ENCODE peak calls at places on chromosomes 13 and 19, in six cellular contexts. P is lower leg skin, L is fibroblast of pulmonary artery, H is HFF-Myc, V is AG10803, Z is Caco-2. D is an unnamed sample.

GRCh38 chr13:47680752-47681151 is 320.3 kb downstream of the SUCLA2 start:
- DNase-seq in L (peak), P (no peak), H (no peak), Z (no peak), V (peak), D (peak)

GRCh38 chr19:57026476-57026875 is 93.3 kb upstream of the USP29 start:
- DNase-seq in L (no peak), H (no peak), Z (no peak), P (no peak), V (no peak), D (no peak)

GRCh38 chr13:32134241-32134801 is 102.7 kb downstream of the FRY start:
- DNase-seq in Z (no peak), H (no peak), P (no peak), L (no peak), V (no peak), D (peak)

GRCh38 chr19:2032296-2032941 is 16.9 kb upstream of the BTBD2 start:
- DNase-seq in Z (no peak), V (peak), H (peak), P (peak), L (peak), D (peak)

GRCh38 chr13:114161028-114161556 is 18.0 kb upstream of the CFAP97D2 start:
- DNase-seq in Z (no peak), P (no peak), V (no peak), L (no peak), H (no peak), D (no peak)

GRCh38 chr19:12364391-12365093 is 941 bp downstream of the ZNF442 start:
- DNase-seq in Z (no peak), H (no peak), V (peak), P (peak), L (peak), D (peak)

GRCh38 chr19:2051771-2052704 is 994 bp upstream of the MKNK2 start:
- DNase-seq in P (no peak), L (no peak), H (no peak), Z (no peak), V (no peak), D (no peak)

GRCh38 chr13:111542530-111543341 is 222.3 kb downstream of the TEX29 start:
- DNase-seq in L (no peak), H (no peak), Z (no peak), P (no peak), V (no peak), D (no peak)

GRCh38 chr13:73450583-73450982 is 391.8 kb downstream of the KLF5 start:
- DNase-seq in L (no peak), Z (no peak), P (no peak), H (no peak), V (no peak), D (no peak)

GRCh38 chr19:19866599-19867248 is 1.0 kb downstream of the ZNF253 start:
- DNase-seq in V (peak), Z (no peak), P (peak), L (peak), H (no peak), D (peak)

GRCh38 chr13:79776538-79776937 is 295.6 kb downstream of the NDFIP2 start:
- DNase-seq in Z (no peak), H (no peak), P (no peak), V (peak), L (no peak), D (peak)

GRCh38 chr13:110593430-110594130 is 21.8 kb upstream of the NAXD start:
- DNase-seq in V (peak), Z (no peak), H (peak), L (peak), P (peak), D (no peak)

GRCh38 chr13:113049521-113049941 is 56.1 kb upstream of the F7 start:
- DNase-seq in H (no peak), Z (no peak), L (no peak), P (no peak), V (peak), D (peak)

GRCh38 chr19:9406798-9407352 is 28.5 kb downstream of the ZNF266 start:
- DNase-seq in H (peak), Z (no peak), V (peak), P (no peak), L (peak), D (peak)

GRCh38 chr13:73956101-73956500 is 178.1 kb downstream of the KLF12 start:
- DNase-seq in V (no peak), L (no peak), Z (no peak), H (no peak), P (no peak), D (no peak)

GRCh38 chr13:22837980-22838615 is 342.7 kb upstream of the SGCG start:
- DNase-seq in Z (no peak), V (no peak), L (no peak), P (no peak), H (no peak), D (no peak)

GRCh38 chr13:44359983-44360375 is 13.6 kb upstream of the SERP2 start:
- DNase-seq in L (no peak), H (no peak), Z (no peak), P (no peak), V (no peak), D (no peak)

GRCh38 chr19:45217193-45217956 is 27.8 kb downstream of the EXOC3L2 start:
- DNase-seq in V (no peak), L (no peak), P (no peak), H (no peak), Z (no peak), D (no peak)

GRCh38 chr13:99384468-99384867 is 77.3 kb upstream of the GPR183 start:
- DNase-seq in L (no peak), Z (no peak), V (no peak), H (no peak), P (peak), D (no peak)

GRCh38 chr19:35088514-35088913 is 27.1 kb upstream of the FXYD3 start:
- DNase-seq in P (no peak), H (peak), Z (no peak), L (peak), V (peak), D (peak)

GRCh38 chr19:2246801-2247361 is 2.2 kb upstream of the AMH start:
- DNase-seq in L (peak), H (no peak), P (no peak), Z (no peak), V (peak), D (peak)

GRCh38 chr19:16067205-16067938 is 8.9 kb upstream of the TPM4 start:
- DNase-seq in L (peak), H (no peak), P (no peak), V (peak), Z (no peak), D (peak)

GRCh38 chr19:50310759-50311465 is 18.3 kb downstream of the KCNC3 start:
- DNase-seq in V (no peak), Z (no peak), P (no peak), H (no peak), L (no peak), D (no peak)

GRCh38 chr13:46288570-46289259 is 77.0 kb downstream of the LRRC63 start:
- DNase-seq in V (peak), H (no peak), Z (no peak), P (no peak), L (peak), D (no peak)

GRCh38 chr19:48618278-48618915 is 581 bp downstream of the RPL18 start:
- DNase-seq in Z (no peak), P (no peak), L (no peak), V (no peak), H (no peak), D (no peak)

DNA sequence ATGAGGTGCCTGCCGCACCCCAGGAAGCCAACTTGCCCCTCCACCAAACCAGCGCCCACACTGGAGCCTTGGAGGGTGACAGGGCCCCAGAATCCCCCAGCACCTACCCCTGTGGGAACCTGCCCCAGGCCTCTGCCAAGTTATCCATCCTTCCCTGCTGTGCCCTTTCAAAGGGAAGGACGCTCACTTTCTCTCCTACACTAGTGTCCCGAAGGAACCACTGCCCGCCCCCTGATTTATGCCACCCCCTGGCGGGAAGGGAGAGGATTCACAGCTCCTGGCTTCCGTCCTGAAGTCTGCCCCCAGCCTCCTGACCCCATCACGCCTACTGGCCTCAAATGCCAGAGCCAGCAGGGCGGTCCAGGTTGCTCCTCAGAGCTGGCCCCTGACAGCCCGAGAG is 1.4 kb downstream of the EVI5L start:
- DNase-seq in P (no peak), H (no peak), L (peak), V (peak), Z (no peak), D (peak)
- H3K4me3 ChIP-seq in P (no peak), H (no peak), L (peak), V (peak), Z (no peak), D (no peak)

GRCh38 chr19:38543807-38544568 is 73.8 kb downstream of the MAP4K1 start:
- DNase-seq in V (peak), H (peak), Z (peak), L (peak), P (peak), D (peak)
- TF ChIP-seq CTCF in V (peak), H (no peak), Z (no peak), L (peak), P (no peak), D (no peak)

GRCh38 chr13:21476893-21477472 is 17.9 kb upstream of the ZDHHC20 start:
- DNase-seq in P (peak), L (peak), Z (peak), H (peak), V (peak), D (peak)

GRCh38 chr13:21475115-21475514 is 16.0 kb upstream of the ZDHHC20 start:
- DNase-seq in H (no peak), L (no peak), V (no peak), Z (no peak), P (no peak), D (no peak)

GRCh38 chr13:21481359-21481758 is 22.3 kb upstream of the ZDHHC20 start:
- DNase-seq in P (no peak), Z (no peak), H (no peak), V (peak), L (no peak), D (no peak)

GRCh38 chr13:21483748-21484147 is 24.6 kb upstream of the ZDHHC20 start:
- DNase-seq in H (no peak), V (no peak), Z (no peak), P (no peak), L (no peak), D (no peak)

DNA sequence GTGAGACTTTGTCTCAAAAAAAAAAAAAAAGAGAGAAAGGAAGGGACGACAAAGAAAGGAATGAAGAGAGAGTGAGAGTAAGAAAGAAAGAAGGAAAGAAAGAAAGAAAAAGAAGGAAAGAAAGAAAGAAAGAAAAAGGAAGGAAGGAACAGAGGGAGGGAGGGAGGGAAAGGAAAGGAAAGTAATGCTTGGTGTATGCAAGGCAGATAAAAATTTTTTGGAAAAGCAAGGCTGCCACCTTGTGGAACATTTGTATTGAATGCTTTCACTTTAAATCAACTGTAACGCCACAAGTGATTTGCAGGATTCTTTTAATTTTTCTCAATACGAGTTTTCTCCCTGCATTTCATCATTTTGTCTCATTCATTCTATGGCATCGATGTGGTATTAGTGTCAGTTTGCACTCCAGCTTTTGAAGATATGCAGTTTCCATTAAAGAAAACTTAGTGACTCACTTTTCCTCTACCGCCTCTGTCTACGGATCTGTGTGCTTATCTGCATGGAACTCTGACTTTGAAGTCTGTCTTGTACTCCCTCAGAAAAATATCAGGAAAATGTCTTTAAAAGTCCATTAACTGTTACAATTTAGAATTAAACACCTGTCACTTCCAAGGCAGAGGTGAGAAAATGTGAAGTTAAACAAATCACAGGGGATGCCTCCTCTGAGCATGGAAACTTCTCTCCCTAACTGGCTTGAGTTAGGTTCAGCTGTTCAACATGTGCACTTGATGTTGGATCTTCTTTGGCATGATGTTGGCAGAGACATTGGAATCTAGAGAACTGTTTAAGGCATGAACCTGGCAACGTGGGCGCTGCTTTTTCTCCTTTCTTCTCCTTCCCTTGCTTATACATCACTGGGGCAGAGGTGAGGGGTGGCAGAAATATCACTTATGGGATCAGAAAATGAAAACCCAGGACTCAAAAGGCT is 20.0 kb upstream of the ZDHHC20 start:
- DNase-seq in P (peak), H (peak), V (peak), L (peak), Z (no peak), D (peak)
- H3K4me3 ChIP-seq in P (no peak), H (no peak), V (peak), L (peak), Z (no peak), D (peak)

GRCh38 chr13:102626928-102627327 is 30.1 kb downstream of the TPP2 start:
- DNase-seq in Z (no peak), P (no peak), V (no peak), L (no peak), H (no peak), D (no peak)

GRCh38 chr13:102628559-102628958 is 31.8 kb downstream of the TPP2 start:
- DNase-seq in L (no peak), H (no peak), P (no peak), V (no peak), Z (no peak), D (no peak)

GRCh38 chr13:102631198-102631597 is 34.4 kb downstream of the TPP2 start:
- DNase-seq in Z (no peak), P (no peak), V (no peak), H (no peak), L (no peak), D (no peak)
- TF ChIP-seq CTCF in Z (no peak), P (no peak), V (no peak), H (no peak), L (no peak), D (no peak)

GRCh38 chr13:41460930-41461329 is 3.6 kb downstream of the RGCC start:
- DNase-seq in L (no peak), V (no peak), P (no peak), Z (no peak), H (no peak), D (no peak)

GRCh38 chr13:41458187-41458938 is 1.0 kb downstream of the RGCC start:
- DNase-seq in H (no peak), L (no peak), Z (peak), P (peak), V (no peak), D (peak)

GRCh38 chr13:41457589-41458186 is 338 bp downstream of the RGCC start:
- DNase-seq in P (no peak), Z (no peak), V (no peak), H (no peak), L (no peak), D (no peak)

GRCh38 chr13:41459754-41460111 is 2.4 kb downstream of the RGCC start:
- DNase-seq in Z (no peak), V (no peak), L (no peak), H (no peak), P (no peak), D (peak)

DNA sequence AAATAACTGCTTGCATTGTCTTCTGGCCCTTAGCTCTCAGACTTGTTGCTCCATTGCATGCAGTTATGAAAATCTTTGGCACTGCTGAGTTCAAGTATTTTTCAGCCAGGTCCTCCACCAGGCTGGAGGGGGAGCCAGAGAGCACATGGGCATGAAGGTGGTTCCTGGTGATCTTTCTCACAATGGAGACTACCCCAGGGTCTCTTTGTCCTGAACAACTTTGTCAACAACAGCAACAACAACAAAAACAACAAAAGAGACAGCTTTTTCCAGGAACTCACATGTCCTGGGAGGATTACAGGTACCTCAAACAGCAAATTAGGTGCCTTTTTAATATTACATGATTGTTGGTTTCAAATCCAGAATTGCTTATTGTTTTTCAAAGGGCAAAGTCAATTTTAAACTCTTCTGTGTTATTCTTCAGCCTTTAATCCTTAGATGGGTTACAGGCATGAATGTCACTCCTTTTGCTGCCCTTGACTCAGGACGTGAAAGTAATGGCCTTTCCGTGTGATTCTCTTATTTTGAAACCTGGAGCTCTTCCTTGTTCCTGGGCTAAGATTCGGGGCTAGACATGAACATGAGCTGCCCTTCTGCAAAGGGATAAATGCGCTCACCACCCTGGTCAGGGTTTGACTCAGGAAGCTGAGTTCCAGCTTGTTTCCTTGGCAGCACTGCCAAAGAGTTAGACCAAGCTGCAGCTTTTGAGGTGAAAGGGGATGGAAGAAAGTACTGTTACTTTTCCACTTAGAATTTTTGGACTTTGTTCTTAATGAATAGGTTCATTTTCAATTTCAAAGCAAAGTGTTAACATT is 1.8 kb downstream of the RGCC start:
- DNase-seq in L (peak), Z (peak), V (peak), H (no peak), P (peak), D (peak)
- H3K4me3 ChIP-seq in L (peak), Z (peak), V (peak), H (peak), P (peak), D (peak)

DNA sequence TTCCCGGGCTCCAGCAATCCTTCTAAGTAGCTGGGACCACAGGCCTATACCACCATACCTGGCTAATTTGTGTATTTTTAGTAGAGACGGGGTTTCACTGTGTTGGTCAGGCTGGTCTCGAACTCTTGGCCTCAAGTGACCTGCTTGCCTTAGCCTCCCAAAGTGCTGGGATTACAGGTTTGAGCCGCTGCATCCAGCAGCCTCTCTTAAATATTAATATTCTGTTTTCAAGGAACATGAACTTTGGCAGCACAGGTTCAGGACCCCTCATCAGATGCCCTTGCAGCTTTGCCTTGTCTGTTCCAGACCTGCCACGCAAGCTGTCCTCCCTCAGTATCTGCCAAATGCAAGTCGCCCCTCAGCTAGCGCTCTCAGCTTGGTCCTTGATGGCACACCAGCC is 166.8 kb downstream of the KCTD15 start:
- DNase-seq in Z (no peak), H (no peak), L (no peak), P (no peak), V (no peak), D (no peak)
- TF ChIP-seq CTCF in Z (no peak), H (no peak), L (no peak), P (no peak), V (no peak), D (no peak)

GRCh38 chr19:43527860-43528622 is 1.0 kb upstream of the ETHE1 start:
- DNase-seq in L (no peak), V (peak), H (no peak), Z (no peak), P (no peak), D (peak)
- H3K4me3 ChIP-seq in L (no peak), V (peak), H (no peak), Z (peak), P (no peak), D (peak)

DNA sequence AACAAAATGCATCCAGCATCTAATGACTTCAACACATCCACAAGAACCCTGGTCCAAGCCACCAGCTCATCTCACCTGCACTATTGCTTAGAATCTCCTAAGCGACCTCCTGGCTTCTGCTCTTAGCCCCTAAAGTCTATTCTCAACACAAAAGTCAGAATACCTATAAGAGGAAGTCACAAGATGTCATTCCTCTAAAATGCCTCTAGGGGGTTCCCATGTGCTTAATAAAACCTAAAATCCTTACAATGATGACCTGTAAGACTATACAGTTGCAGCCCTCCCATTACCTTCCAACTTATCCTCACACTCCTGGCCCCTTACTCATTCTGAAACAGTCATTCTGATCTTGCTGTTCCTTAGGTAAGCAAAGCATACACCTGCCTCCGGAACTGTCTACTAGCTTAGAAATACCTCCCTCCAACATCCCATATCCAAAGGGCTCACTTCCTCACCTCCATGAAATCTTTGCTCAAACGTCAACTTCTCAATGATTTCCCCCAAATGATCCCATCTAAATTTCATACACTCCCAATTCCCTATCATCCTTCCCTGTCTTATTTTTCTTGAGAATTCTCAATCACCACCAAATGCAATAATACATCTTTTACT is 10.0 kb downstream of the ATP7B start:
- DNase-seq in H (peak), P (no peak), L (peak), V (peak), Z (no peak), D (peak)
- TF ChIP-seq CTCF in H (peak), P (no peak), L (peak), V (peak), Z (peak), D (peak)

D was measured in foreskin fibroblast.